ENCODE peak calls at places on chromosome 19, in six cellular contexts. I, D, Z, T, A and E are unnamed samples.

GRCh38 chr19:4851551-4852290 is 15.7 kb downstream of the PLIN3 start:
- DNase-seq in Z (peak), T (peak), A (peak), D (peak), I (peak), E (peak)

GRCh38 chr19:2064395-2064787 is 13.3 kb upstream of the MKNK2 start:
- DNase-seq in A (no peak), I (no peak), D (no peak), T (no peak), Z (no peak), E (no peak)

GRCh38 chr19:12788682-12789097 is 2.6 kb upstream of the JUNB start:
- DNase-seq in A (no peak), I (peak), D (peak), T (peak), Z (no peak), E (peak)

GRCh38 chr19:47573076-47574026 is at the start of gene ZNF541:
- DNase-seq in D (peak), A (no peak), I (no peak), Z (peak), T (peak), E (no peak)

GRCh38 chr19:29495971-29496441 is 29.8 kb upstream of the VSTM2B start:
- DNase-seq in Z (no peak), D (no peak), A (no peak), T (no peak), I (no peak), E (no peak)

GRCh38 chr19:58021541-58022282 is 12.1 kb upstream of the ZSCAN1 start:
- DNase-seq in I (peak), Z (no peak), D (peak), T (peak), A (no peak), E (peak)

GRCh38 chr19:19860756-19861390 is 4.8 kb upstream of the ZNF253 start:
- DNase-seq in A (peak), Z (no peak), I (no peak), D (peak), T (no peak), E (no peak)

GRCh38 chr19:31312004-31312403 is 37.2 kb downstream of the TSHZ3 start:
- DNase-seq in T (no peak), A (no peak), Z (no peak), D (no peak), I (peak), E (no peak)

GRCh38 chr19:1856698-1857603 is 6.4 kb downstream of the KLF16 start:
- DNase-seq in A (peak), Z (no peak), T (peak), D (peak), I (peak), E (no peak)

GRCh38 chr19:540867-541637 is 2.8 kb upstream of the GZMM start:
- DNase-seq in I (no peak), Z (no peak), D (no peak), T (no peak), A (no peak), E (no peak)